ENCODE peak calls at places on chromosomes 11 and 22, in nine cellular contexts. V is stomach; Z is mesendoderm; T is GM18507; E is hippocampal formation; J is Calu3; U is stimulated activated CD4-positive, alpha-beta T cell treated with anti-CD3 and anti-CD28 coated beads, Interleukin-4, amount 100 ng/mL, for 24 hours; F is PC-3; X is GF-D8. D is an unnamed sample.

GRCh38 chr11:125923012-125923579 is 18.8 kb downstream of the DDX25 start:
- DNase-seq in V (peak; percentile 63), Z (peak; percentile 83), T (peak; percentile 54), E (peak; percentile 53), J (peak; percentile 52), U (peak; percentile 57), F (peak; percentile 94), X (peak; percentile 46), D (peak; percentile 85)

GRCh38 chr11:119974467-119974866 is 163.4 kb downstream of the TRIM29 start:
- DNase-seq in V (no peak), Z (no peak), T (no peak), E (peak; percentile 56), J (no peak), U (no peak), F (no peak), X (no peak), D (no peak)

GRCh38 chr22:46355369-46355995 is 20.0 kb downstream of the TRMU start:
- DNase-seq in V (peak; percentile 80), Z (peak; percentile 76), T (peak; percentile 45), E (no peak), J (peak; percentile 79), U (peak; percentile 58), F (peak; percentile 67), X (no peak), D (peak; percentile 85)

GRCh38 chr11:120205596-120206161 is 5.2 kb upstream of the OAF start:
- DNase-seq in V (no peak), Z (no peak), T (no peak), E (no peak), J (no peak), U (no peak), F (peak; percentile 64), X (no peak), D (no peak)

GRCh38 chr22:20216863-20217499 is 51.1 kb downstream of the RTN4R start:
- DNase-seq in V (peak; percentile 51), Z (no peak), T (no peak), E (no peak), J (no peak), U (no peak), F (peak; percentile 47), X (no peak), D (no peak)

GRCh38 chr11:128896356-128896755 is 5.2 kb downstream of the KCNJ5 start:
- DNase-seq in V (no peak), Z (no peak), T (no peak), E (no peak), J (no peak), U (no peak), F (no peak), X (no peak), D (no peak)

GRCh38 chr11:107962181-107962580 is 33.9 kb downstream of the RAB39A start:
- DNase-seq in V (no peak), Z (no peak), T (no peak), E (no peak), J (no peak), U (no peak), F (no peak), X (no peak), D (no peak)

GRCh38 chr11:130449996-130450419 is 1.6 kb downstream of the ADAMTS15 start:
- DNase-seq in V (peak; percentile 79), Z (peak; percentile 95), T (no peak), E (no peak), J (no peak), U (no peak), F (no peak), X (no peak), D (peak; percentile 90)

GRCh38 chr11:4891996-4892640 is 10.4 kb downstream of the OR51T1 start:
- DNase-seq in V (no peak), Z (peak; percentile 16), T (no peak), E (no peak), J (no peak), U (no peak), F (peak; percentile 80), X (no peak), D (no peak)

GRCh38 chr11:61004841-61005240 is 33.4 kb downstream of the CD6 start:
- DNase-seq in V (no peak), Z (no peak), T (no peak), E (no peak), J (no peak), U (peak; percentile 54), F (no peak), X (no peak), D (no peak)

GRCh38 chr22:30283342-30283741 is 6.0 kb downstream of the CASTOR1 start:
- DNase-seq in V (no peak), Z (no peak), T (no peak), E (no peak), J (no peak), U (no peak), F (no peak), X (no peak), D (no peak)

GRCh38 chr22:40055143-40055926 is 60.6 kb downstream of the FAM83F start:
- DNase-seq in V (no peak), Z (peak; percentile 82), T (no peak), E (no peak), J (no peak), U (peak; percentile 19), F (no peak), X (peak; percentile 47), D (no peak)

GRCh38 chr11:112366777-112367176 is 106.1 kb upstream of the PLET1 start:
- DNase-seq in V (no peak), Z (no peak), T (no peak), E (no peak), J (no peak), U (no peak), F (peak; percentile 12), X (no peak), D (no peak)

GRCh38 chr11:78201096-78201495 is 12.4 kb downstream of the USP35 start:
- DNase-seq in V (no peak), Z (no peak), T (no peak), E (no peak), J (no peak), U (no peak), F (no peak), X (no peak), D (no peak)

GRCh38 chr11:8071616-8072581 is 9.1 kb upstream of the TUB start:
- DNase-seq in V (no peak), Z (no peak), T (no peak), E (no peak), J (no peak), U (no peak), F (no peak), X (no peak), D (peak; percentile 81)

GRCh38 chr22:33971561-33971961 is 51.3 kb upstream of the LARGE1 start:
- DNase-seq in V (no peak), Z (peak; percentile 32), T (no peak), E (peak; percentile 44), J (peak; percentile 7), U (no peak), F (no peak), X (no peak), D (peak; percentile 10)

GRCh38 chr11:9971894-9972293 is 308.0 kb downstream of the SWAP70 start:
- DNase-seq in V (no peak), Z (no peak), T (no peak), E (no peak), J (no peak), U (no peak), F (no peak), X (no peak), D (no peak)

GRCh38 chr22:31425331-31426050 is 26.1 kb downstream of the DRG1 start:
- DNase-seq in V (no peak), Z (no peak), T (no peak), E (no peak), J (no peak), U (no peak), F (no peak), X (no peak), D (no peak)

GRCh38 chr11:2860636-2861035 is 24.9 kb downstream of the CDKN1C start:
- DNase-seq in V (peak; percentile 51), Z (no peak), T (peak; percentile 14), E (no peak), J (peak; percentile 63), U (peak; percentile 17), F (peak; percentile 64), X (no peak), D (no peak)

GRCh38 chr11:120590472-120590871 is 78.9 kb downstream of the GRIK4 start:
- DNase-seq in V (no peak), Z (no peak), T (no peak), E (no peak), J (no peak), U (no peak), F (no peak), X (no peak), D (no peak)

GRCh38 chr11:43904737-43905515 is 24.3 kb downstream of the ALKBH3 start:
- DNase-seq in V (no peak), Z (peak; percentile 26), T (no peak), E (no peak), J (no peak), U (no peak), F (no peak), X (no peak), D (no peak)

GRCh38 chr22:30015229-30015797 is 65.0 kb upstream of the HORMAD2 start:
- DNase-seq in V (no peak), Z (no peak), T (no peak), E (no peak), J (no peak), U (no peak), F (peak; percentile 68), X (no peak), D (no peak)

GRCh38 chr11:5600374-5600851 is 4.0 kb downstream of the TRIM6 start:
- DNase-seq in V (peak; percentile 77), Z (peak; percentile 95), T (peak; percentile 33), E (peak; percentile 6), J (peak; percentile 72), U (peak; percentile 63), F (peak; percentile 72), X (no peak), D (peak; percentile 90)

GRCh38 chr22:31451709-31452571 is 37.7 kb downstream of the EIF4ENIF1 start:
- DNase-seq in V (no peak), Z (peak; percentile 60), T (peak; percentile 11), E (no peak), J (peak; percentile 12), U (peak; percentile 5), F (peak; percentile 69), X (no peak), D (peak; percentile 51)

GRCh38 chr22:44143117-44143495 is 37.6 kb upstream of the PARVG start:
- DNase-seq in V (no peak), Z (no peak), T (no peak), E (no peak), J (no peak), U (no peak), F (no peak), X (no peak), D (no peak)

GRCh38 chr11:115220881-115221280 is 283.3 kb downstream of the CADM1 start:
- DNase-seq in V (no peak), Z (no peak), T (no peak), E (no peak), J (no peak), U (no peak), F (no peak), X (no peak), D (no peak)

GRCh38 chr11:14908214-14908880 is 16.3 kb upstream of the CYP2R1 start:
- DNase-seq in V (no peak), Z (peak; percentile 73), T (no peak), E (peak; percentile 46), J (no peak), U (peak; percentile 42), F (peak; percentile 61), X (no peak), D (peak; percentile 61)

GRCh38 chr11:61817471-61818202 is 834 bp upstream of the FADS1 start:
- DNase-seq in V (no peak), Z (peak; percentile 53), T (no peak), E (no peak), J (no peak), U (no peak), F (peak; percentile 7), X (no peak), D (no peak)

GRCh38 chr11:57474017-57474750 is 13.9 kb downstream of the RTN4RL2 start:
- DNase-seq in V (no peak), Z (no peak), T (no peak), E (no peak), J (no peak), U (no peak), F (no peak), X (peak; percentile 37), D (no peak)

GRCh38 chr11:37689951-37690350 is 1091.9 kb upstream of the RAG2 start:
- DNase-seq in V (no peak), Z (no peak), T (no peak), E (no peak), J (no peak), U (no peak), F (no peak), X (no peak), D (no peak)

GRCh38 chr11:114082767-114083181 is 23.3 kb downstream of the ZBTB16 start:
- DNase-seq in V (no peak), Z (no peak), T (no peak), E (no peak), J (no peak), U (no peak), F (no peak), X (peak; percentile 100), D (no peak)

D was measured in neural progenitor cell.